ENCODE peak calls at places on chromosomes 7 and 10, in five cellular contexts. R, O, H, K and N are unnamed samples.

GRCh38 chr7:80725181-80725611 is 86.8 kb downstream of the CD36 start:
- DNase-seq in R (no peak), O (no peak), H (no peak), K (peak), N (no peak)

GRCh38 chr10:16867556-16867955 is 50.3 kb upstream of the RSU1 start:
- DNase-seq in R (no peak), O (peak), H (no peak), K (no peak), N (peak)

GRCh38 chr7:81209059-81209458 is 290.2 kb upstream of the SEMA3C start:
- DNase-seq in R (no peak), O (no peak), H (no peak), K (no peak), N (peak)

GRCh38 chr10:93420091-93420490 is 62.0 kb downstream of the MYOF start:
- DNase-seq in R (no peak), O (no peak), H (no peak), K (peak), N (no peak)

GRCh38 chr7:158864507-158864820 is 8.1 kb downstream of the DYNC2I1 start:
- DNase-seq in R (no peak), O (no peak), H (peak), K (no peak), N (no peak)

GRCh38 chr7:42527004-42527403 is 290.0 kb upstream of the GLI3 start:
- DNase-seq in R (no peak), O (no peak), H (no peak), K (no peak), N (no peak)

GRCh38 chr7:33716581-33717477 is 188.5 kb upstream of the BMPER start:
- DNase-seq in R (no peak), O (peak), H (no peak), K (no peak), N (peak)

GRCh38 chr10:114754445-114755320 is 66.9 kb upstream of the FHIP2A start:
- DNase-seq in R (no peak), O (peak), H (no peak), K (no peak), N (peak)

GRCh38 chr10:14855453-14855852 is 17.3 kb downstream of the HSPA14 start:
- DNase-seq in R (no peak), O (no peak), H (no peak), K (no peak), N (no peak)

GRCh38 chr10:47414752-47415519 is 30.8 kb upstream of the ZNF488 start:
- DNase-seq in R (no peak), O (no peak), H (no peak), K (no peak), N (no peak)

GRCh38 chr7:6238309-6238925 is 34.0 kb downstream of the CYTH3 start:
- DNase-seq in R (no peak), O (no peak), H (no peak), K (no peak), N (no peak)

GRCh38 chr7:159026271-159027047 is 118.2 kb downstream of the VIPR2 start:
- DNase-seq in R (peak), O (peak), H (peak), K (no peak), N (no peak)

GRCh38 chr7:142927085-142927745 is 6.3 kb downstream of the TRPV5 start:
- DNase-seq in R (no peak), O (no peak), H (no peak), K (no peak), N (no peak)

GRCh38 chr10:97399843-97400545 is 1.1 kb downstream of the RRP12 start:
- DNase-seq in R (peak), O (peak), H (no peak), K (no peak), N (peak)

GRCh38 chr10:34078017-34078416 is 737.1 kb downstream of the PARD3 start:
- DNase-seq in R (no peak), O (no peak), H (no peak), K (no peak), N (no peak)
- TF ChIP-seq CTCF in R (no peak), O (peak), H (no peak), K (no peak), N (peak)

DNA sequence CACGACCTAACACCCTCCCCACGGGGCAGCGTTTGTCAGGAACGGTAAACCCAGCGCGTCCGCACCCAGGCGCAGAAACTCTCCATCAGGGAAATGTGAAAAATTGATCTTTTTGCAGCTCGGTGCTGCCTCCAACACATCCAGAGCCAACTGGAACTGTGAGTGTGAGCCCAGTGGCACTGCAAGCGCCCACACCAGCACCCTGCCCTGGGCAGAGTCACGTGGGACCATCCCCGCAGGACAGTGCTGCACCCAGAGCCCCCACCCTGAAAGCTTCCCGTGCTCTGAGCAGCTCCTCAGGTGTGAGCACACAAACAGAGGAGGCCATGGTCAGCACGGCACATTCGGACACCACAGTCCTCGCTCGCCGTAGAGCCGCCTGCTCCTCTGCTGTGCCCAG is 330.9 kb downstream of the DNAJB6 start:
- DNase-seq in R (no peak), O (no peak), H (peak), K (no peak), N (no peak)
- H3K4me3 ChIP-seq in R (no peak), O (no peak), H (no peak), K (no peak), N (no peak)

DNA sequence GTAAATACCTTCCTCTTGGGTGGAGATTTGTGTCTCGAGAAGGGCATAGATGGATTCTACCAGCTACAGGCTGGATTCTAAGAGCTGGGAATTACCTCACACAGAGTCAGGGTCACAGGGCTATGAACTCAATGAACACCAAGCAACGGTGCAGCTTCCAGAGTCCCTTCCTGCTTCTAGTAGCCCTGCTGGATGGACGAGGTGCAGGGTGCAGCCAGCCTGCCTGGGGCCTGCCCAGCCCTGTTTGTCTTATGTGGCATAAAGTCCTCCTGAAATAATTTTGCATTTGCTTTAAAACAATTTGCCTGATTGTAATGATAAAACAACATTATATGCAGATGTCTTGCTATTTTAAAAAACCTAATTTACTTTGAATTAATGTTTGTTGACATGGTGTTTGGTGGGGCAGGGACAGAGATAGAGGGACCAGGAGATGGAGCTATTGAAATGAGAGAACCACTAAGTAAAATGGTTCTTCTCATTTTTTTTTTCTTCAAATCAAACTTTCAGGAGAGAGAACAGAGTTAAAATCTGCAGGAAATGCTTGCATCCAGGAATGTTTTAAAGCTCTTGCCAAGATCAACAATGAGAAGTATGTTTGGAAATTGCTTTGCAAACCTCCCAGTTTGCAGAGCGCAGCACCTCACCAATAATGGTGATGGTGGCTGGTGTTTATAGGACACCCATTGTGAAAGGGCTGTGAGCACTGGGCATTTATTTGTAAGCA is 305.4 kb upstream of the PODXL start:
- DNase-seq in R (no peak), O (peak), H (no peak), K (no peak), N (peak)
- TF ChIP-seq CTCF in R (no peak), O (peak), H (no peak), K (no peak), N (peak)

GRCh38 chr7:50331564-50332208 is 27.2 kb downstream of the IKZF1 start:
- DNase-seq in R (no peak), O (no peak), H (no peak), K (no peak), N (no peak)
- H3K4me3 ChIP-seq in R (no peak), O (no peak), H (no peak), K (no peak), N (no peak)

GRCh38 chr7:100457033-100457432 is 7.0 kb downstream of the SPACDR start:
- DNase-seq in R (no peak), O (no peak), H (no peak), K (no peak), N (no peak)

GRCh38 chr7:100452513-100452912 is 11.5 kb downstream of the SPACDR start:
- DNase-seq in R (no peak), O (no peak), H (no peak), K (no peak), N (no peak)

GRCh38 chr7:100456561-100456957 is 7.5 kb downstream of the SPACDR start:
- DNase-seq in R (no peak), O (no peak), H (no peak), K (no peak), N (no peak)
- TF ChIP-seq CTCF in R (no peak), O (no peak), H (no peak), K (peak), N (no peak)